ENCODE peak calls at places on chromosome 17, in eight cellular contexts. D is GM12865, C is AG10803, U is dorsolateral prefrontal cortex, I is H1, M is mesendoderm, J is endodermal cell, H is AG09309. S is an unnamed sample.

GRCh38 chr17:624341-624860 is 90.2 kb downstream of the VPS53 start:
- DNase-seq in D (no peak), C (no peak), U (no peak), I (no peak), M (no peak), J (peak), H (no peak), S (no peak)

GRCh38 chr17:50798424-50799344 is 31.4 kb upstream of the ANKRD40CL start:
- DNase-seq in D (no peak), C (no peak), U (no peak), I (no peak), M (peak), J (peak), H (no peak), S (no peak)

GRCh38 chr17:4362141-4362540 is 4.3 kb downstream of the UBE2G1 start:
- DNase-seq in D (no peak), C (no peak), U (no peak), I (no peak), M (no peak), J (no peak), H (no peak), S (no peak)

GRCh38 chr17:28381141-28381825 is 9.8 kb downstream of the SARM1 start:
- DNase-seq in D (no peak), C (no peak), U (no peak), I (peak), M (peak), J (peak), H (no peak), S (peak)

GRCh38 chr17:50209472-50210248 is 8.2 kb upstream of the COL1A1 start:
- DNase-seq in D (no peak), C (peak), U (no peak), I (no peak), M (peak), J (peak), H (peak), S (peak)

GRCh38 chr17:68693896-68694295 is 92.7 kb upstream of the FAM20A start:
- DNase-seq in D (no peak), C (no peak), U (no peak), I (no peak), M (no peak), J (no peak), H (no peak), S (no peak)

GRCh38 chr17:70945386-70945785 is 776.1 kb downstream of the KCNJ2 start:
- DNase-seq in D (no peak), C (no peak), U (no peak), I (no peak), M (peak), J (peak), H (no peak), S (no peak)

GRCh38 chr17:54982399-54982798 is 13.8 kb downstream of the STXBP4 start:
- DNase-seq in D (no peak), C (no peak), U (no peak), I (no peak), M (no peak), J (no peak), H (no peak), S (no peak)

GRCh38 chr17:67594115-67594878 is 123.4 kb upstream of the NOL11 start:
- DNase-seq in D (peak), C (no peak), U (no peak), I (no peak), M (no peak), J (peak), H (no peak), S (no peak)

GRCh38 chr17:68197091-68197996 is 50.5 kb upstream of the AMZ2 start:
- DNase-seq in D (no peak), C (no peak), U (no peak), I (no peak), M (peak), J (peak), H (no peak), S (no peak)

GRCh38 chr17:64615025-64615677 is 47.0 kb downstream of the SMURF2 start:
- DNase-seq in D (no peak), C (peak), U (no peak), I (no peak), M (peak), J (no peak), H (peak), S (no peak)

GRCh38 chr17:17165666-17166308 is 40.3 kb downstream of the PLD6 start:
- DNase-seq in D (no peak), C (no peak), U (no peak), I (no peak), M (no peak), J (no peak), H (no peak), S (no peak)

GRCh38 chr17:607341-608060 is 107.1 kb downstream of the VPS53 start:
- DNase-seq in D (no peak), C (no peak), U (no peak), I (no peak), M (no peak), J (no peak), H (no peak), S (no peak)

GRCh38 chr17:66939461-66940114 is 24.9 kb upstream of the CACNG4 start:
- DNase-seq in D (no peak), C (no peak), U (no peak), I (no peak), M (no peak), J (peak), H (no peak), S (no peak)

GRCh38 chr17:72984925-72985322 is 107.6 kb downstream of the SLC39A11 start:
- DNase-seq in D (no peak), C (no peak), U (no peak), I (no peak), M (no peak), J (no peak), H (no peak), S (no peak)

GRCh38 chr17:39400547-39401411 is 647 bp downstream of the FBXL20 start:
- DNase-seq in D (no peak), C (peak), U (no peak), I (no peak), M (peak), J (no peak), H (no peak), S (no peak)

GRCh38 chr17:80109713-80110446 is 8.5 kb downstream of the GAA start:
- DNase-seq in D (no peak), C (no peak), U (peak), I (no peak), M (no peak), J (no peak), H (no peak), S (no peak)

GRCh38 chr17:35726609-35727460 is 4.6 kb upstream of the RASL10B start:
- DNase-seq in D (no peak), C (peak), U (no peak), I (no peak), M (peak), J (peak), H (peak), S (no peak)

GRCh38 chr17:10612957-10613744 is 44.0 kb downstream of the MYH3 start:
- DNase-seq in D (no peak), C (peak), U (no peak), I (no peak), M (peak), J (no peak), H (peak), S (no peak)

GRCh38 chr17:1875597-1875996 is 45.8 kb downstream of the RPA1 start:
- DNase-seq in D (no peak), C (no peak), U (no peak), I (no peak), M (no peak), J (no peak), H (no peak), S (no peak)

GRCh38 chr17:1931759-1932579 is 93.2 kb downstream of the RTN4RL1 start:
- DNase-seq in D (no peak), C (no peak), U (no peak), I (no peak), M (peak), J (peak), H (no peak), S (no peak)

GRCh38 chr17:45127209-45127582 is 5.1 kb downstream of the PLCD3 start:
- DNase-seq in D (no peak), C (no peak), U (no peak), I (no peak), M (no peak), J (no peak), H (no peak), S (no peak)

GRCh38 chr17:66964083-66964771 is at the start of gene CACNG4:
- DNase-seq in D (no peak), C (no peak), U (no peak), I (no peak), M (peak), J (peak), H (no peak), S (no peak)

GRCh38 chr17:17107891-17108680 is 65.8 kb downstream of the MPRIP start:
- DNase-seq in D (no peak), C (peak), U (no peak), I (no peak), M (no peak), J (no peak), H (no peak), S (peak)

GRCh38 chr17:1060991-1061390 is 64.1 kb downstream of the TIMM22 start:
- DNase-seq in D (peak), C (peak), U (no peak), I (no peak), M (no peak), J (no peak), H (peak), S (peak)

GRCh38 chr17:57668332-57668731 is 76.8 kb downstream of the CCDC182 start:
- DNase-seq in D (no peak), C (no peak), U (no peak), I (no peak), M (no peak), J (peak), H (no peak), S (no peak)

GRCh38 chr17:910503-911194 is 68.9 kb downstream of the NXN start:
- DNase-seq in D (no peak), C (peak), U (no peak), I (no peak), M (no peak), J (no peak), H (no peak), S (no peak)

GRCh38 chr17:34892864-34893263 is 68.4 kb downstream of the CCT6B start:
- DNase-seq in D (peak), C (no peak), U (no peak), I (peak), M (peak), J (peak), H (no peak), S (no peak)

GRCh38 chr17:8884336-8884990 is 17.0 kb upstream of the PIK3R6 start:
- DNase-seq in D (no peak), C (no peak), U (no peak), I (no peak), M (no peak), J (peak), H (no peak), S (no peak)

GRCh38 chr17:15348030-15348429 is 6.6 kb upstream of the TEKT3 start:
- DNase-seq in D (no peak), C (peak), U (no peak), I (no peak), M (no peak), J (no peak), H (no peak), S (no peak)

GRCh38 chr17:67608691-67609090 is 109.0 kb upstream of the NOL11 start:
- DNase-seq in D (peak), C (peak), U (no peak), I (no peak), M (no peak), J (no peak), H (peak), S (no peak)

GRCh38 chr17:50538549-50539410 is 6.2 kb downstream of the EPN3 start:
- DNase-seq in D (no peak), C (no peak), U (no peak), I (no peak), M (no peak), J (peak), H (no peak), S (no peak)

GRCh38 chr17:32142857-32143524 is 689 bp downstream of the RHOT1 start:
- DNase-seq in D (peak), C (peak), U (no peak), I (no peak), M (peak), J (peak), H (no peak), S (peak)

GRCh38 chr17:40617678-40618240 is 29.9 kb downstream of the SMARCE1 start:
- DNase-seq in D (no peak), C (no peak), U (no peak), I (no peak), M (peak), J (peak), H (no peak), S (no peak)

DNA sequence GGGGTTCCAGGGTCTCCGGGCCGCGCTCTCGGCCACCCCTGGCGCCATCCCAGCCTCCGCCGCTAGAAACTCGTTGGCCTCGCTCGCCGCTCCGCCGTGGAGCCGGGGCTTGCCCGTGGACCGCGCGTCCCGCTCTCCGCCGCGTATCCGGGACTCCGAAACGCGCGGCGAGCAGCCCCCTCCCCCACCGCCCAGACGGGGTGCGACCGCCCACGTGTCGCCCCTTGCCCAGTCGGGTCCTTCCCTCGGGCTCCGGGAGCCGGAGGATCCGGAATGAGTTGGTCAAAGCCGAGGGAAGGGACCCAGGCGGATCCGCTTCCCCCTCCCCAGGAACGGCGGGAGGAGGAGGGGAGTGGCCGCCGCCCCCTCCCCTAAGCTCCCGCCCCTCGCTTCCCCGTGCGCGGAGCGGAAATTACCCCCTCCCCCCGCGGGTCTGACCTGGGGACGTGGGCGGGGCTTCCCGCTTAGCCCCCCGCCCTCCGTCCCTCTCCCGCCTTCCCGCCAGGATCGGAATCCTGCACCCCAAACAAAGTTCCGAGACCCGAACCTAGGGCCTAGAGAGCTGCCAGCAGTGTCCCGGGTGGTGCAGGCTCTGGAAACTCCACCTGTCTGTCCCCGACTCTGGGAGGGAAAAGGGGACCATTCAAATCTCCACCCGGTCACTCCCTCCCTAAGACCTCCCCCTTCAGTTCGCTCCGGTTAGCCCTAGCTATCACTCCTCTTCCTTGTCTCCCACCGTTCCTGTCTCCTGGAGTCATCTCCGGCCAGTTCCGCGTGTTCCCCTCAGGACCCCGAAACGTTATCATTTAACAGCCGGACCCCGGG is 1.1 kb upstream of the IGF2BP1 start:
- DNase-seq in D (no peak), C (no peak), U (no peak), I (peak), M (peak), J (peak), H (no peak), S (no peak)
- H3K4me3 ChIP-seq in D (peak), C (peak), U (no peak), I (peak), M (peak), J (peak), H (no peak), S (no peak)

GRCh38 chr17:81394377-81394747 is 895 bp upstream of the BAHCC1 start:
- DNase-seq in D (no peak), C (no peak), U (no peak), I (no peak), M (no peak), J (no peak), H (no peak), S (no peak)
- H3K4me3 ChIP-seq in D (no peak), C (peak), U (peak), I (peak), M (no peak), J (peak), H (peak), S (no peak)

GRCh38 chr17:82769041-82769440 is 17.2 kb downstream of the TBCD start:
- DNase-seq in D (no peak), C (no peak), U (no peak), I (no peak), M (no peak), J (no peak), H (no peak), S (no peak)
- H3K4me3 ChIP-seq in D (no peak), C (no peak), U (no peak), I (no peak), M (no peak), J (no peak), H (no peak), S (no peak)

GRCh38 chr17:75549246-75550138 is 24.0 kb downstream of the LLGL2 start:
- DNase-seq in D (no peak), C (no peak), U (no peak), I (no peak), M (peak), J (peak), H (no peak), S (peak)
- H3K4me3 ChIP-seq in D (no peak), C (no peak), U (no peak), I (peak), M (peak), J (no peak), H (no peak), S (no peak)

GRCh38 chr17:29643817-29644160 is 21.1 kb upstream of the CORO6 start:
- DNase-seq in D (no peak), C (no peak), U (no peak), I (no peak), M (no peak), J (no peak), H (no peak), S (no peak)

GRCh38 chr17:29648005-29648404 is 25.3 kb upstream of the CORO6 start:
- DNase-seq in D (no peak), C (no peak), U (no peak), I (no peak), M (no peak), J (no peak), H (no peak), S (no peak)

GRCh38 chr17:29642171-29642611 is 19.5 kb upstream of the CORO6 start:
- DNase-seq in D (no peak), C (no peak), U (no peak), I (no peak), M (no peak), J (no peak), H (no peak), S (no peak)

GRCh38 chr17:29649359-29649758 is 26.6 kb upstream of the CORO6 start:
- DNase-seq in D (no peak), C (no peak), U (no peak), I (no peak), M (no peak), J (no peak), H (no peak), S (no peak)

DNA sequence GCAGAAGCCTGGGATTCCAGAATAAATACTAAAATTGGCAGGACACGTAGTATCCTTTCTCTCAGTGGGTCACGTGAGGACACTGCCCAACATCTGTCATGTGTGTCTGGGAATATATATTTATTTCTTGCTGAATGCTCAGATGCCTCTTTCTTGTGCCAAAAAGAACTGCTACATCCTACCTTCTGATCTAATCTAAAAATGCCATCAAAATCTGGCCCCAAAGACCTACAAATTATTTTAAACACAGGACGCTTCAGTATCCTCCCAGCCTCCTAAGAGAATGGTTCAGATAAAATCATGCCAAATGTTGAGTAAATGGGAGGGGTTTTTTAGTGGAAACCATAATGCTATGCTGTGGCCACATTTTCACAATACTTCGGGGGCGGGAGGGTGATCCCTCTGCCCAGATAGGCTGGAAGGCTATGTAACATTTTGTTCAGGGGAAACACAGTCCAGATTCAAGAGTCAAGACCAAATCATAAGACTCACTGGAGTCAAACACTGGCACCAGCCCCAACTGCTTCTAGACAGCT is 22.9 kb upstream of the CORO6 start:
- DNase-seq in D (no peak), C (peak), U (no peak), I (no peak), M (no peak), J (no peak), H (peak), S (peak)
- H3K4me3 ChIP-seq in D (no peak), C (no peak), U (no peak), I (no peak), M (no peak), J (no peak), H (no peak), S (no peak)

GRCh38 chr17:48611213-48611612 is 396 bp upstream of the HOXB7 start:
- DNase-seq in D (no peak), C (no peak), U (no peak), I (no peak), M (no peak), J (no peak), H (no peak), S (no peak)
- H3K4me3 ChIP-seq in D (peak), C (peak), U (peak), I (no peak), M (no peak), J (no peak), H (no peak), S (peak)

GRCh38 chr17:61139219-61139618 is 260.4 kb upstream of the TBX2 start:
- DNase-seq in D (peak), C (peak), U (no peak), I (no peak), M (no peak), J (no peak), H (no peak), S (no peak)
- H3K4me3 ChIP-seq in D (no peak), C (no peak), U (no peak), I (no peak), M (no peak), J (no peak), H (no peak), S (no peak)